ENCODE peak calls at places on chromosomes 16 and 17, in nine cellular contexts. K is ovary; B is cardiac muscle cell; L is ascending aorta; C is naive thymus-derived CD4-positive, alpha-beta T cell; H is stomach; Q is trophoblast cell; E is Caco-2; G is lung. P is an unnamed sample.

GRCh38 chr17:39867891-39868553 is at the start of gene ZPBP2:
- DNase-seq in K (no peak), B (no peak), L (no peak), C (peak; percentile 34), H (no peak), Q (no peak), E (no peak), G (no peak), P (no peak)

GRCh38 chr17:32881054-32881453 is 4.1 kb upstream of the MYO1D start:
- DNase-seq in K (no peak), B (no peak), L (no peak), C (no peak), H (no peak), Q (no peak), E (no peak), G (peak; percentile 2), P (no peak)

GRCh38 chr17:35746956-35747355 is 6.1 kb downstream of the GAS2L2 start:
- DNase-seq in K (no peak), B (no peak), L (no peak), C (no peak), H (no peak), Q (no peak), E (no peak), G (no peak), P (no peak)

GRCh38 chr17:73419896-73420295 is 108.1 kb upstream of the CDC42EP4 start:
- DNase-seq in K (no peak), B (no peak), L (no peak), C (no peak), H (no peak), Q (no peak), E (no peak), G (no peak), P (no peak)

GRCh38 chr17:34257299-34257985 is 2.4 kb downstream of the CCL2 start:
- DNase-seq in K (no peak), B (no peak), L (no peak), C (no peak), H (no peak), Q (no peak), E (no peak), G (no peak), P (no peak)

GRCh38 chr17:27384721-27385120 is 71.5 kb upstream of the KSR1 start:
- DNase-seq in K (no peak), B (no peak), L (no peak), C (no peak), H (no peak), Q (no peak), E (no peak), G (no peak), P (no peak)

GRCh38 chr17:61536417-61536955 is 54.5 kb downstream of the NACA2 start:
- DNase-seq in K (no peak), B (no peak), L (no peak), C (no peak), H (no peak), Q (no peak), E (no peak), G (no peak), P (no peak)

GRCh38 chr17:62778990-62779681 is 29.0 kb downstream of the MARCHF10 start:
- DNase-seq in K (no peak), B (no peak), L (no peak), C (no peak), H (peak; percentile 72), Q (peak; percentile 97), E (peak; percentile 18), G (peak; percentile 77), P (no peak)

GRCh38 chr17:42346473-42346872 is 41.8 kb downstream of the STAT3 start:
- DNase-seq in K (no peak), B (no peak), L (no peak), C (no peak), H (no peak), Q (no peak), E (no peak), G (no peak), P (no peak)

GRCh38 chr17:42348104-42348503 is 40.1 kb downstream of the STAT3 start:
- DNase-seq in K (no peak), B (no peak), L (no peak), C (no peak), H (no peak), Q (no peak), E (no peak), G (no peak), P (no peak)

GRCh38 chr17:42347606-42348005 is 40.6 kb downstream of the STAT3 start:
- DNase-seq in K (no peak), B (no peak), L (no peak), C (no peak), H (no peak), Q (no peak), E (no peak), G (no peak), P (no peak)

GRCh38 chr17:42347198-42347597 is 41.0 kb downstream of the STAT3 start:
- DNase-seq in K (peak; percentile 73), B (no peak), L (no peak), C (no peak), H (peak; percentile 67), Q (peak; percentile 68), E (no peak), G (no peak), P (peak; percentile 43)

DNA sequence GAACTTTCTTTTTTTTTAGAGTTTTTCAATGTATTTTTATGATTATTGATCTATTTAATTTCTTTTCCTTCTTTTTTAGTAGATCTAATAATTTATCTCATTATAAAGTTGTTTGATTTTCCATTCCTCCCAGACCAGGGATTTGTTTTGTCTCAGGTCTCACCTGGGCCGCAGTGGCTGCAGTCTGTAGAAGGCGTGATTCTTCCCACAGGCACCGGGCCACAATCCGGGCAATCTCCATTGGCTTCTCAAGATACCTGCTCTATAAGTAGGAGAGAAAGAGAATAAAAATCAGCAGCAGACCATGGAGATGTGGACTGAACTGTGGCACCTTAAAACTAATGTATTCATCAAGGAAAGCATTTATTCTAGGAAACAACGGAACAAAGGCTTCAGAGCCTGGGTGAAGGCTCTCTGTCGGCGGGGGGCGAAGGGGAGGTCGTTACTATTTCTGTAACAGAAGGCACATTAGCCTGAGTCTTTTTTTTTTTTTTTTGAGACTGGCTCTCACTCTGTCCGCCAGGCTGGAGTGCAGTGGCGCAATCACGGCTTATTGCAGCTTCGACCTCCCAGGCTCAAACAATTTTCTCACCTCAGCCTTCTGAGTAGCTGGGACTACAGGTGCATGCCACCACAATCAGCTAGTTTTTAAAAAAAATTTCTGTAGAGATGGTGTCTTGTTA is 42.7 kb downstream of the STAT3 start:
- DNase-seq in K (no peak), B (peak; percentile 62), L (no peak), C (no peak), H (no peak), Q (no peak), E (no peak), G (no peak), P (no peak)
- H3K36me3 ChIP-seq in K (no peaks in the 10 kb centered on the region), B (peaks cover 12% of the 10 kb centered on the region), L (peaks cover 55% of the 10 kb centered on the region), C (peaks cover 69% of the 10 kb centered on the region), H (peaks cover 68% of the 10 kb centered on the region), Q (peaks cover 6% of the 10 kb centered on the region), E (no peaks in the 10 kb centered on the region), G (peaks cover 26% of the 10 kb centered on the region), P (peaks cover 66% of the 10 kb centered on the region)

GRCh38 chr16:30816769-30817168 is 29.8 kb upstream of the ZNF629 start:
- DNase-seq in K (no peak), B (no peak), L (no peak), C (no peak), H (no peak), Q (no peak), E (no peak), G (no peak), P (no peak)

GRCh38 chr16:30821891-30822290 is 34.9 kb upstream of the ZNF629 start:
- DNase-seq in K (no peak), B (no peak), L (no peak), C (no peak), H (no peak), Q (no peak), E (no peak), G (no peak), P (no peak)

DNA sequence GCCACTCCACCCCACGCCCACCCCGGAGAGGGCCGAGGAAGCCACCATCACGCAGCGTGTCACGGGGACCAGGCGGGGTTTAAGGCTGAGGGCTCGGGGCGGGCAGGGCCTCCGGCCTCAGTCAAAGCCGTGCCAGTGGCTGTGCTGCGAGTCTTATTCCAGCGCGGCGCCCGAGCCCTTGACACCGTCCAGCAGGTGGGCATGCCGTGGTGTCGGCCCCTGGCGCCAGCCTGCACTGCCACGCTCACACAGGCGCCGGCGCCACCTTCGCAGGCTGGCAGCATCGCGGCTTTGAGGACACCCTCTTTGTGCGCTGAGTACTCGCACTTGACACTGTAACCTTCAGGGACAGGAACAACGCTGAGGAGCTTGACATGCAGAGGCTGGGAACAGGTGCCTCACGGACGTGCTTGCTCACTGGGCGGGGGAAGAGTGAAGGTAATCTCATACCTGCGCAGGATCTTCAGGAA is 34.0 kb upstream of the ZNF629 start:
- DNase-seq in K (no peak), B (no peak), L (no peak), C (no peak), H (no peak), Q (no peak), E (no peak), G (no peak), P (no peak)
- H3K36me3 ChIP-seq in K (no peaks in the 10 kb centered on the region), B (no peaks in the 10 kb centered on the region), L (no peaks in the 10 kb centered on the region), C (no peaks in the 10 kb centered on the region), H (no peaks in the 10 kb centered on the region), Q (no peaks in the 10 kb centered on the region), E (no peaks in the 10 kb centered on the region), G (no peaks in the 10 kb centered on the region), P (no peaks in the 10 kb centered on the region)

GRCh38 chr16:3295783-3296182 is 9.4 kb downstream of the TIGD7 start:
- DNase-seq in K (no peak), B (no peak), L (no peak), C (no peak), H (no peak), Q (no peak), E (no peak), G (no peak), P (no peak)
- H3K36me3 ChIP-seq in K (no peaks in the 10 kb centered on the region), B (peaks cover 5% of the 10 kb centered on the region), L (peaks cover 29% of the 10 kb centered on the region), C (peaks cover 26% of the 10 kb centered on the region), H (peaks cover 74% of the 10 kb centered on the region), Q (peaks cover 26% of the 10 kb centered on the region), E (peaks cover 4% of the 10 kb centered on the region), G (peaks cover 15% of the 10 kb centered on the region), P (peaks cover 37% of the 10 kb centered on the region)

GRCh38 chr16:15601212-15601879 is 41.6 kb downstream of the MARF1 start:
- DNase-seq in K (no peak), B (peak; percentile 15), L (no peak), C (no peak), H (no peak), Q (peak; percentile 64), E (no peak), G (no peak), P (no peak)

GRCh38 chr16:15597135-15597534 is 45.8 kb downstream of the MARF1 start:
- DNase-seq in K (no peak), B (no peak), L (no peak), C (no peak), H (no peak), Q (no peak), E (no peak), G (no peak), P (no peak)

GRCh38 chr16:15598648-15599190 is 44.2 kb downstream of the MARF1 start:
- DNase-seq in K (no peak), B (no peak), L (no peak), C (no peak), H (no peak), Q (no peak), E (no peak), G (no peak), P (no peak)

GRCh38 chr16:15597822-15598647 is 44.9 kb downstream of the MARF1 start:
- DNase-seq in K (no peak), B (no peak), L (no peak), C (no peak), H (no peak), Q (no peak), E (no peak), G (no peak), P (no peak)

DNA sequence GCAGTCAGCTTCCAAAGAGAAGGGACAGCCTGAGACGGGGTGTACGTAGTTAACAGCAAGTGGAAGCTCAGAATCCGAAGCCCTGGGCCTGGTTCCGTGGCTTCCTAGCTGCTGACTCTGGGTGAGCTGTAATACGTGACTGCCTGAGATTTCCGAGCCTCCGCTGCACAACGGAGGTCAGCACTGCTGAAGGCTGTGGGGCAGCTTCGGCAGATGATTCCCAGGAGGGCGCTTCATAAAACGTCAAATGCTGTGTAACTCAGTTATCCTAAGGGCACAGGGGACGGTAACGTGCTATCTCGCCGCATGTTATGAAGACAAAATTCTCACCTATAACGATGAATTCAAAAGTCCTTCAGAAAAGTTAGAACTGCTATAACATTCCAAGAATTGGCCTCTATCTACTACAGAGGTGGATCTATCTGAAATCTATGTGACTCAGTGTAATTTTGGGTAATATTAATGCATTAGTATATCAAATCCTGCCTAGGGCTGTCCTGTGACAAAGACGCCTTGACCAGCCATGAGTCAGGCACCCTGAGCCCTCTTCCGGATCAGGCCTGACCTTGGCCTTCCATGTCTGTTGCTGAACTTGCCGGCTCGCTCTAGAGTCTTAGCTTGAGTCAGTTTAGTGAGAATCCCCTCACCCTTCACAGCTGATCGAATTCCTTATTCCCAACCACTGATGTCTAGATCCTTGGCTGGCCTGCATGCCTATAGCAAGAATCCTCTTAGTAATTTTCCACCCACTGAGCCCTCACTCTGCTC is 43.5 kb downstream of the MARF1 start:
- DNase-seq in K (no peak), B (no peak), L (no peak), C (no peak), H (no peak), Q (no peak), E (no peak), G (no peak), P (no peak)
- H3K36me3 ChIP-seq in K (no peaks in the 10 kb centered on the region), B (peaks cover 57% of the 10 kb centered on the region), L (peaks cover 55% of the 10 kb centered on the region), C (peaks cover 100% of the 10 kb centered on the region), H (peaks cover 100% of the 10 kb centered on the region), Q (peaks cover 43% of the 10 kb centered on the region), E (no peaks in the 10 kb centered on the region), G (peaks cover 53% of the 10 kb centered on the region), P (peaks cover 100% of the 10 kb centered on the region)

P was measured in heart left ventricle.